ENCODE peak calls at places on chromosomes 7 and 10, in seven cellular contexts. F, E, M, W, Z, I and Q are unnamed samples.

GRCh38 chr7:157080111-157080730 is 58.5 kb upstream of the UBE3C start:
- DNase-seq in E (peak), W (no peak), Z (no peak), I (peak), M (no peak), F (no peak), Q (no peak)

GRCh38 chr10:132185601-132186487 is 904 bp upstream of the DPYSL4 start:
- DNase-seq in E (peak), W (peak), I (peak), F (peak), M (no peak), Z (peak), Q (no peak)

GRCh38 chr7:140478361-140479061 is 794 bp downstream of the MKRN1 start:
- DNase-seq in I (peak), Z (no peak), M (peak), W (peak), F (peak), E (peak), Q (peak)

GRCh38 chr7:42091461-42092229 is 145.4 kb downstream of the GLI3 start:
- DNase-seq in E (peak), M (no peak), F (no peak), I (peak), W (no peak), Z (no peak), Q (no peak)

GRCh38 chr7:140525741-140526140 is 46.4 kb upstream of the MKRN1 start:
- DNase-seq in W (peak), M (no peak), E (no peak), Z (no peak), I (no peak), F (peak), Q (no peak)

GRCh38 chr10:128373071-128373749 is 247.0 kb upstream of the MKI67 start:
- DNase-seq in E (no peak), M (no peak), F (no peak), W (no peak), Z (no peak), I (no peak), Q (no peak)

GRCh38 chr10:122152544-122152943 is 118.6 kb upstream of the BTBD16 start:
- DNase-seq in E (peak), F (no peak), M (no peak), I (peak), Z (no peak), W (no peak), Q (peak)

GRCh38 chr7:130505753-130506152 is 13.9 kb downstream of the MEST start:
- DNase-seq in I (peak), E (no peak), F (no peak), W (no peak), Z (no peak), M (no peak), Q (no peak)

GRCh38 chr10:132105302-132105995 is 39.7 kb downstream of the JAKMIP3 start:
- DNase-seq in Z (no peak), F (no peak), I (no peak), W (peak), M (no peak), E (no peak), Q (no peak)

GRCh38 chr7:6359021-6359420 is 86.6 kb upstream of the CYTH3 start:
- DNase-seq in I (no peak), Z (no peak), F (no peak), M (no peak), E (no peak), W (no peak), Q (no peak)

GRCh38 chr7:35908305-35909223 is 107.7 kb downstream of the SEPTIN7 start:
- DNase-seq in E (peak), I (no peak), F (no peak), Z (no peak), M (no peak), W (no peak), Q (peak)

GRCh38 chr10:71542476-71542875 is 145.8 kb downstream of the CDH23 start:
- DNase-seq in W (no peak), E (peak), F (no peak), I (no peak), Z (no peak), M (no peak), Q (no peak)

GRCh38 chr7:7428806-7429205 is 106.9 kb downstream of the COL28A1 start:
- DNase-seq in E (no peak), I (peak), M (no peak), W (no peak), F (no peak), Z (no peak), Q (no peak)

GRCh38 chr7:48180981-48181380 is 9.7 kb downstream of the ABCA13 start:
- DNase-seq in I (peak), W (no peak), E (no peak), M (no peak), F (no peak), Z (no peak), Q (no peak)

GRCh38 chr7:112069879-112070321 is 136.3 kb downstream of the DOCK4 start:
- DNase-seq in W (no peak), E (no peak), M (no peak), F (no peak), Z (no peak), I (peak), Q (no peak)

GRCh38 chr7:114875171-114875570 is 46.7 kb upstream of the MDFIC start:
- DNase-seq in F (no peak), E (no peak), I (no peak), W (no peak), M (no peak), Z (no peak), Q (no peak)

GRCh38 chr10:43857206-43857952 is 208.7 kb upstream of the ZNF32 start:
- DNase-seq in I (peak), F (no peak), M (no peak), W (no peak), E (no peak), Z (no peak), Q (no peak)

GRCh38 chr7:38215734-38216670 is 38.0 kb downstream of the STARD3NL start:
- DNase-seq in I (peak), Z (peak), F (peak), W (peak), M (peak), E (peak), Q (peak)

GRCh38 chr7:142478479-142479220 is 220.8 kb upstream of the PRSS58 start:
- DNase-seq in F (peak), Z (no peak), E (peak), M (peak), W (peak), I (peak), Q (no peak)

GRCh38 chr10:47406870-47407648 is 23.0 kb upstream of the ZNF488 start:
- DNase-seq in I (peak), M (no peak), E (no peak), Z (no peak), W (no peak), F (no peak), Q (no peak)

GRCh38 chr7:41045556-41046123 is 657.2 kb downstream of the INHBA start:
- DNase-seq in I (no peak), E (peak), F (peak), W (no peak), Z (no peak), M (no peak), Q (no peak)

GRCh38 chr10:12531305-12531738 is 182.0 kb downstream of the CAMK1D start:
- DNase-seq in F (peak), M (no peak), Z (no peak), W (no peak), E (no peak), I (peak), Q (no peak)

GRCh38 chr10:48683424-48683823 is 1.2 kb upstream of the WDFY4 start:
- DNase-seq in F (no peak), M (no peak), I (no peak), Z (no peak), E (no peak), W (no peak), Q (no peak)